ENCODE peak calls at places on chromosomes 11 and 22, in eight cellular contexts. One of them, this sample, is unnamed. For H3K4me1, the result is how much of the 10 kb centered on the place peaks cover.

GRCh38 chr22:36285017-36285416 is 32.1 kb downstream of the APOL1 start:
- DNase-seq in mucosa of descending colon: no peak
- DNase-seq in pancreas: peak
- DNase-seq in cardiac muscle cell: no peak
- DNase-seq in Panc1: no peak
- DNase-seq in GM23338: no peak
- DNase-seq in sigmoid colon: peak
- DNase-seq in fibroblast of lung: no peak
- DNase-seq in this sample: no peak

GRCh38 chr22:43891360-43892182 is at the start of gene PNPLA5:
- DNase-seq in mucosa of descending colon: no peak
- DNase-seq in pancreas: peak
- DNase-seq in cardiac muscle cell: no peak
- DNase-seq in Panc1: no peak
- DNase-seq in GM23338: peak
- DNase-seq in sigmoid colon: no peak
- DNase-seq in fibroblast of lung: no peak
- DNase-seq in this sample: no peak

GRCh38 chr11:43397251-43397650 is 38.5 kb downstream of the TTC17 start:
- DNase-seq in mucosa of descending colon: no peak
- DNase-seq in pancreas: no peak
- DNase-seq in cardiac muscle cell: no peak
- DNase-seq in Panc1: no peak
- DNase-seq in GM23338: no peak
- DNase-seq in sigmoid colon: no peak
- DNase-seq in fibroblast of lung: no peak
- DNase-seq in this sample: no peak

GRCh38 chr22:47310601-47311000 is 548.2 kb downstream of the TBC1D22A start:
- DNase-seq in mucosa of descending colon: no peak
- DNase-seq in pancreas: no peak
- DNase-seq in cardiac muscle cell: no peak
- DNase-seq in Panc1: peak
- DNase-seq in GM23338: no peak
- DNase-seq in sigmoid colon: no peak
- DNase-seq in fibroblast of lung: no peak
- DNase-seq in this sample: peak

GRCh38 chr11:69588270-69588669 is 52.7 kb upstream of the CCND1 start:
- DNase-seq in mucosa of descending colon: no peak
- DNase-seq in pancreas: no peak
- DNase-seq in cardiac muscle cell: peak
- DNase-seq in Panc1: peak
- DNase-seq in GM23338: peak
- DNase-seq in sigmoid colon: no peak
- DNase-seq in fibroblast of lung: peak
- DNase-seq in this sample: peak

GRCh38 chr11:104795511-104796213 is 102.6 kb downstream of the CASP12 start:
- DNase-seq in mucosa of descending colon: no peak
- DNase-seq in pancreas: no peak
- DNase-seq in cardiac muscle cell: no peak
- DNase-seq in Panc1: no peak
- DNase-seq in GM23338: no peak
- DNase-seq in sigmoid colon: no peak
- DNase-seq in fibroblast of lung: no peak
- DNase-seq in this sample: no peak

GRCh38 chr22:27881404-27881803 is 37.7 kb downstream of the PITPNB start:
- DNase-seq in mucosa of descending colon: peak
- DNase-seq in pancreas: no peak
- DNase-seq in cardiac muscle cell: peak
- DNase-seq in Panc1: no peak
- DNase-seq in GM23338: no peak
- DNase-seq in sigmoid colon: peak
- DNase-seq in fibroblast of lung: peak
- DNase-seq in this sample: no peak

GRCh38 chr22:28710889-28711285 is 30.7 kb downstream of the CHEK2 start:
- DNase-seq in mucosa of descending colon: no peak
- DNase-seq in pancreas: no peak
- DNase-seq in cardiac muscle cell: peak
- DNase-seq in Panc1: no peak
- DNase-seq in GM23338: no peak
- DNase-seq in sigmoid colon: no peak
- DNase-seq in fibroblast of lung: peak
- DNase-seq in this sample: no peak

GRCh38 chr22:25658641-25659040 is 83.3 kb upstream of the MYO18B start:
- DNase-seq in mucosa of descending colon: no peak
- DNase-seq in pancreas: no peak
- DNase-seq in cardiac muscle cell: peak
- DNase-seq in Panc1: no peak
- DNase-seq in GM23338: no peak
- DNase-seq in sigmoid colon: no peak
- DNase-seq in fibroblast of lung: peak
- DNase-seq in this sample: no peak

GRCh38 chr22:25656724-25657123 is 85.3 kb upstream of the MYO18B start:
- DNase-seq in mucosa of descending colon: no peak
- DNase-seq in pancreas: no peak
- DNase-seq in cardiac muscle cell: no peak
- DNase-seq in Panc1: no peak
- DNase-seq in GM23338: no peak
- DNase-seq in sigmoid colon: no peak
- DNase-seq in fibroblast of lung: no peak
- DNase-seq in this sample: no peak

GRCh38 chr22:25659413-25659812 is 82.6 kb upstream of the MYO18B start:
- DNase-seq in mucosa of descending colon: no peak
- DNase-seq in pancreas: no peak
- DNase-seq in cardiac muscle cell: no peak
- DNase-seq in Panc1: no peak
- DNase-seq in GM23338: no peak
- DNase-seq in sigmoid colon: no peak
- DNase-seq in fibroblast of lung: no peak
- DNase-seq in this sample: no peak

GRCh38 chr22:25651332-25651731 is 86.9 kb downstream of the GRK3 start:
- DNase-seq in mucosa of descending colon: no peak
- DNase-seq in pancreas: no peak
- DNase-seq in cardiac muscle cell: no peak
- DNase-seq in Panc1: no peak
- DNase-seq in GM23338: no peak
- DNase-seq in sigmoid colon: no peak
- DNase-seq in fibroblast of lung: no peak
- DNase-seq in this sample: no peak

GRCh38 chr22:25655536-25655935 is 86.5 kb upstream of the MYO18B start:
- DNase-seq in mucosa of descending colon: no peak
- DNase-seq in pancreas: no peak
- DNase-seq in cardiac muscle cell: no peak
- DNase-seq in Panc1: no peak
- DNase-seq in GM23338: no peak
- DNase-seq in sigmoid colon: no peak
- DNase-seq in fibroblast of lung: no peak
- DNase-seq in this sample: no peak
- H3K4me1 ChIP-seq in mucosa of descending colon: under half
- H3K4me1 ChIP-seq in pancreas: under half
- H3K4me1 ChIP-seq in cardiac muscle cell: under half
- H3K4me1 ChIP-seq in Panc1: under half
- H3K4me1 ChIP-seq in GM23338: under half
- H3K4me1 ChIP-seq in sigmoid colon: under half
- H3K4me1 ChIP-seq in fibroblast of lung: under half
- H3K4me1 ChIP-seq in this sample: under half

GRCh38 chr11:12705874-12706273 is 31.7 kb downstream of the TEAD1 start:
- DNase-seq in mucosa of descending colon: no peak
- DNase-seq in pancreas: no peak
- DNase-seq in cardiac muscle cell: peak
- DNase-seq in Panc1: no peak
- DNase-seq in GM23338: no peak
- DNase-seq in sigmoid colon: no peak
- DNase-seq in fibroblast of lung: peak
- DNase-seq in this sample: no peak
- H3K4me1 ChIP-seq in mucosa of descending colon: under half
- H3K4me1 ChIP-seq in pancreas: under half
- H3K4me1 ChIP-seq in cardiac muscle cell: half or more
- H3K4me1 ChIP-seq in Panc1: under half
- H3K4me1 ChIP-seq in GM23338: half or more
- H3K4me1 ChIP-seq in sigmoid colon: half or more
- H3K4me1 ChIP-seq in fibroblast of lung: under half
- H3K4me1 ChIP-seq in this sample: half or more

GRCh38 chr11:6402061-6402470 is 11.8 kb downstream of the SMPD1 start:
- DNase-seq in mucosa of descending colon: no peak
- DNase-seq in pancreas: no peak
- DNase-seq in cardiac muscle cell: no peak
- DNase-seq in Panc1: no peak
- DNase-seq in GM23338: no peak
- DNase-seq in sigmoid colon: no peak
- DNase-seq in fibroblast of lung: no peak
- DNase-seq in this sample: no peak
- H3K4me1 ChIP-seq in mucosa of descending colon: under half
- H3K4me1 ChIP-seq in pancreas: under half
- H3K4me1 ChIP-seq in cardiac muscle cell: under half
- H3K4me1 ChIP-seq in Panc1: under half
- H3K4me1 ChIP-seq in GM23338: under half
- H3K4me1 ChIP-seq in sigmoid colon: under half
- H3K4me1 ChIP-seq in fibroblast of lung: under half
- H3K4me1 ChIP-seq in this sample: under half

GRCh38 chr11:46273511-46274205 is 3.8 kb upstream of the CREB3L1 start:
- DNase-seq in mucosa of descending colon: peak
- DNase-seq in pancreas: no peak
- DNase-seq in cardiac muscle cell: peak
- DNase-seq in Panc1: no peak
- DNase-seq in GM23338: no peak
- DNase-seq in sigmoid colon: no peak
- DNase-seq in fibroblast of lung: no peak
- DNase-seq in this sample: no peak
- H3K4me1 ChIP-seq in mucosa of descending colon: half or more
- H3K4me1 ChIP-seq in pancreas: under half
- H3K4me1 ChIP-seq in cardiac muscle cell: under half
- H3K4me1 ChIP-seq in Panc1: under half
- H3K4me1 ChIP-seq in GM23338: under half
- H3K4me1 ChIP-seq in sigmoid colon: half or more
- H3K4me1 ChIP-seq in fibroblast of lung: under half
- H3K4me1 ChIP-seq in this sample: half or more

DNA sequence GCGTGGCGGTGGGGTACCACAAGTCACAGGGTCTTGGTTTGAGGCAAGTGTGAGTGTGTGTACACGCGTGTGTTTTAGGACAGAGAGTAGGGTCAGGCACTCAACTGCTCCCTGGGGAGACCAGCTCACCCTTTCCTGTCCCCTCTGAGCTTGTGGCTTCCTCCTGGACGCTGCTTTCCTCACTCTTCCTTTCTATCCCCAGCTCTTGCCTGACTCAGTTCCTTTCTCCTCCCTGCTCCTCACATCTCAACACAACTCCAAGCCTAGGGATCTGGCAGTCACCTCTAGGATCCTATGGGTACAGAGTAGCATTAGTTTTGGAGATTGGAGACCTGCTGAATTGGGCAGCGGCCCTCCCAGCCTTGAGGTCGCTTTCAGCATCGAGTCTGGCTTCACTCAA is 4.1 kb downstream of the CLCF1 start:
- DNase-seq in mucosa of descending colon: no peak
- DNase-seq in pancreas: no peak
- DNase-seq in cardiac muscle cell: no peak
- DNase-seq in Panc1: no peak
- DNase-seq in GM23338: no peak
- DNase-seq in sigmoid colon: no peak
- DNase-seq in fibroblast of lung: no peak
- DNase-seq in this sample: no peak
- H3K4me1 ChIP-seq in mucosa of descending colon: under half
- H3K4me1 ChIP-seq in pancreas: under half
- H3K4me1 ChIP-seq in cardiac muscle cell: under half
- H3K4me1 ChIP-seq in Panc1: under half
- H3K4me1 ChIP-seq in GM23338: under half
- H3K4me1 ChIP-seq in sigmoid colon: half or more
- H3K4me1 ChIP-seq in fibroblast of lung: under half
- H3K4me1 ChIP-seq in this sample: half or more

GRCh38 chr11:27456802-27457329 is 15.7 kb downstream of the LGR4 start:
- DNase-seq in mucosa of descending colon: no peak
- DNase-seq in pancreas: no peak
- DNase-seq in cardiac muscle cell: no peak
- DNase-seq in Panc1: no peak
- DNase-seq in GM23338: no peak
- DNase-seq in sigmoid colon: no peak
- DNase-seq in fibroblast of lung: no peak
- DNase-seq in this sample: no peak
- H3K4me1 ChIP-seq in mucosa of descending colon: under half
- H3K4me1 ChIP-seq in pancreas: half or more
- H3K4me1 ChIP-seq in cardiac muscle cell: under half
- H3K4me1 ChIP-seq in Panc1: under half
- H3K4me1 ChIP-seq in GM23338: half or more
- H3K4me1 ChIP-seq in sigmoid colon: under half
- H3K4me1 ChIP-seq in fibroblast of lung: under half
- H3K4me1 ChIP-seq in this sample: half or more

DNA sequence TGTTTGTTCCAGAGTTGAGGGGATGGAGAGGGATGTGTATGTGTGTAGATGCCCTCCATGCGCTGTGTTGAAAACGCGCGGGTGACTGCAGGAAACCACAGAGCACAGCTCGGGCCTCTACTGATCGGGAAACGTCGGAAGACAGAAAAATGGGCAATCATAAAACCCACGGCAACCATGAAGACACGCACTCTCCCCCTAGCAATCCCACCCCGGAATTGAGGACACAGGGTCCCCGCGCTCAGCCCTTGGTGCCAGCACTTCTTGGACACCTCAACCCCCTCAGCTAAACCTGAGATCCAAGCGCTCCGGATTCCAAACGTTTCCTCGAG is 235 bp upstream of the UQCC3 start:
- DNase-seq in mucosa of descending colon: no peak
- DNase-seq in pancreas: no peak
- DNase-seq in cardiac muscle cell: no peak
- DNase-seq in Panc1: no peak
- DNase-seq in GM23338: no peak
- DNase-seq in sigmoid colon: no peak
- DNase-seq in fibroblast of lung: no peak
- DNase-seq in this sample: no peak
- H3K4me1 ChIP-seq in mucosa of descending colon: under half
- H3K4me1 ChIP-seq in pancreas: under half
- H3K4me1 ChIP-seq in cardiac muscle cell: under half
- H3K4me1 ChIP-seq in Panc1: under half
- H3K4me1 ChIP-seq in GM23338: under half
- H3K4me1 ChIP-seq in sigmoid colon: under half
- H3K4me1 ChIP-seq in fibroblast of lung: under half
- H3K4me1 ChIP-seq in this sample: under half

DNA sequence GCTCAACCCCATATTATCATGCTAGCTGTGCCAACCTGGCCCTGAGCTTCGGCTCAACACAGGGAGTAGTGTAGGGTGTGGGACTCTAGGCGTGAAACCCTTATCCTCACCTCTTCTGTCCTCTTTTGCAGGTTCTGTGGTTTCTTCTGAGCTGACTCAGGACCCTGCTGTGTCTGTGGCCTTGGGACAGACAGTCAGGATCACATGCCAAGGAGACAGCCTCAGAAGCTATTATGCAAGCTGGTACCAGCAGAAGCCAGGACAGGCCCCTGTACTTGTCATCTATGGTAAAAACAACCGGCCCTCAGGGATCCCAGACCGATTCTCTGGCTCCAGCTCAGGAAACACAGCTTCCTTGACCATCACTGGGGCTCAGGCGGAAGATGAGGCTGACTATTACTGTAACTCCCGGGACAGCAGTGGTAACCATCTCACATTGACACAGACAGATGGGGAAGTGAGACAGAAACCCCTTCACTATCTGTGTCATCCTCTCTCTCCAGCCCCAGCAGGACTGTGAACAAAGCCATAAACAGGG is 76.4 kb downstream of the GGTLC2 start:
- DNase-seq in mucosa of descending colon: peak
- DNase-seq in pancreas: no peak
- DNase-seq in cardiac muscle cell: peak
- DNase-seq in Panc1: no peak
- DNase-seq in GM23338: no peak
- DNase-seq in sigmoid colon: no peak
- DNase-seq in fibroblast of lung: no peak
- DNase-seq in this sample: no peak
- H3K4me1 ChIP-seq in mucosa of descending colon: under half
- H3K4me1 ChIP-seq in pancreas: under half
- H3K4me1 ChIP-seq in cardiac muscle cell: under half
- H3K4me1 ChIP-seq in Panc1: under half
- H3K4me1 ChIP-seq in GM23338: under half
- H3K4me1 ChIP-seq in sigmoid colon: under half
- H3K4me1 ChIP-seq in fibroblast of lung: under half
- H3K4me1 ChIP-seq in this sample: under half

This sample was measured in A549.